ENCODE peak calls at places on chromosome 7, in four cellular contexts. G, H, P and L are unnamed samples.

GRCh38 chr7:51226916-51227535 is 89.6 kb downstream of the COBL start:
- DNase-seq in G (no peak), H (no peak), P (no peak), L (no peak)

GRCh38 chr7:138981332-138982203 is at the start of gene KIAA1549:
- DNase-seq in G (peak; percentile 77), H (no peak), P (peak; percentile 77), L (peak; percentile 89)

GRCh38 chr7:117138943-117139690 is 183.7 kb downstream of the WNT2 start:
- DNase-seq in G (no peak), H (no peak), P (no peak), L (no peak)

GRCh38 chr7:130853503-130854279 is 119.7 kb upstream of the KLF14 start:
- DNase-seq in G (peak; percentile 81), H (peak; percentile 92), P (peak; percentile 94), L (peak; percentile 75)

GRCh38 chr7:55420535-55420934 is 55.4 kb downstream of the LANCL2 start:
- DNase-seq in G (peak; percentile 37), H (no peak), P (peak; percentile 60), L (peak; percentile 27)

GRCh38 chr7:95338832-95339231 is 14.5 kb upstream of the PON1 start:
- DNase-seq in G (no peak), H (no peak), P (no peak), L (no peak)

GRCh38 chr7:18201349-18201748 is 173.7 kb upstream of the PRPS1L1 start:
- DNase-seq in G (no peak), H (no peak), P (no peak), L (no peak)

GRCh38 chr7:7851381-7851780 is 117.2 kb upstream of the GLCCI1 start:
- DNase-seq in G (peak; percentile 6), H (no peak), P (no peak), L (no peak)

GRCh38 chr7:25031432-25031831 is 51.5 kb upstream of the OSBPL3 start:
- DNase-seq in G (peak; percentile 68), H (no peak), P (no peak), L (no peak)

GRCh38 chr7:1290262-1291039 is 57.8 kb downstream of the UNCX start:
- DNase-seq in G (peak; percentile 9), H (no peak), P (peak; percentile 36), L (peak; percentile 72)

GRCh38 chr7:115271332-115272235 is 349.7 kb downstream of the MDFIC start:
- DNase-seq in G (no peak), H (no peak), P (peak; percentile 59), L (peak; percentile 4)

GRCh38 chr7:46163245-46163644 is 242.2 kb upstream of the IGFBP3 start:
- DNase-seq in G (no peak), H (no peak), P (no peak), L (no peak)

GRCh38 chr7:156014808-156015207 is 202.5 kb upstream of the SHH start:
- DNase-seq in G (no peak), H (no peak), P (no peak), L (no peak)

GRCh38 chr7:105685099-105685609 is 103.9 kb upstream of the EFCAB10 start:
- DNase-seq in G (no peak), H (no peak), P (peak; percentile 5), L (no peak)

GRCh38 chr7:4712371-4713182 is 30.5 kb downstream of the FOXK1 start:
- DNase-seq in G (no peak), H (peak; percentile 60), P (peak; percentile 84), L (peak; percentile 77)

GRCh38 chr7:13731643-13732042 is 257.8 kb downstream of the ETV1 start:
- DNase-seq in G (no peak), H (no peak), P (no peak), L (no peak)

GRCh38 chr7:114793155-114793849 is 128.6 kb upstream of the MDFIC start:
- DNase-seq in G (no peak), H (no peak), P (no peak), L (no peak)

GRCh38 chr7:3984456-3984855 is 683.4 kb downstream of the SDK1 start:
- DNase-seq in G (no peak), H (no peak), P (no peak), L (no peak)

GRCh38 chr7:66768865-66769832 is 28.6 kb downstream of the RABGEF1 start:
- DNase-seq in G (no peak), H (no peak), P (peak; percentile 84), L (no peak)

GRCh38 chr7:42982604-42983115 is 50.5 kb downstream of the MRPL32 start:
- DNase-seq in G (no peak), H (no peak), P (no peak), L (no peak)

GRCh38 chr7:106681815-106682495 is 21.0 kb upstream of the CCDC71L start:
- DNase-seq in G (peak; percentile 84), H (no peak), P (peak; percentile 95), L (peak; percentile 55)

GRCh38 chr7:55591282-55591931 is 19.1 kb upstream of the VOPP1 start:
- DNase-seq in G (no peak), H (no peak), P (no peak), L (no peak)

GRCh38 chr7:94602181-94602580 is 53.8 kb downstream of the SGCE start:
- DNase-seq in G (no peak), H (no peak), P (no peak), L (no peak)

GRCh38 chr7:33743594-33743993 is 161.7 kb upstream of the BMPER start:
- DNase-seq in G (peak; percentile 66), H (no peak), P (peak; percentile 80), L (peak; percentile 72)

GRCh38 chr7:158374586-158374985 is 213.0 kb downstream of the PTPRN2 start:
- DNase-seq in G (peak; percentile 89), H (no peak), P (no peak), L (peak; percentile 53)

GRCh38 chr7:100682991-100683658 is 9.6 kb downstream of the GNB2 start:
- DNase-seq in G (no peak), H (no peak), P (no peak), L (no peak)

GRCh38 chr7:139034855-139035587 is 821 bp downstream of the ZC3HAV1L start:
- DNase-seq in G (peak; percentile 45), H (no peak), P (peak; percentile 50), L (peak; percentile 69)

GRCh38 chr7:18974803-18975202 is 142.6 kb downstream of the TWIST1 start:
- DNase-seq in G (peak; percentile 94), H (no peak), P (peak; percentile 83), L (peak; percentile 73)

GRCh38 chr7:45874408-45875131 is 1.7 kb upstream of the CCDC201 start:
- DNase-seq in G (peak; percentile 83), H (no peak), P (peak; percentile 93), L (peak; percentile 86)

GRCh38 chr7:105849122-105849855 is 27.1 kb downstream of the ATXN7L1 start:
- DNase-seq in G (peak; percentile 63), H (no peak), P (peak; percentile 38), L (peak; percentile 27)

GRCh38 chr7:767580-767940 is 40.5 kb upstream of the PRKAR1B start:
- DNase-seq in G (peak; percentile 92), H (no peak), P (no peak), L (no peak)

GRCh38 chr7:134255814-134256213 is 60.9 kb downstream of the SLC35B4 start:
- DNase-seq in G (peak; percentile 2), H (no peak), P (no peak), L (no peak)

GRCh38 chr7:147833549-147833948 is 757.0 kb upstream of the C7orf33 start:
- DNase-seq in G (peak; percentile 1), H (no peak), P (no peak), L (no peak)

GRCh38 chr7:142569851-142570250 is 179.4 kb upstream of the PRSS1 start:
- DNase-seq in G (no peak), H (no peak), P (peak; percentile 49), L (no peak)

GRCh38 chr7:22791204-22792158 is 31.2 kb downstream of the TOMM7 start:
- DNase-seq in G (peak; percentile 78), H (no peak), P (peak; percentile 77), L (peak; percentile 52)